ENCODE peak calls at places on chromosomes 1 and 21, in six cellular contexts. J is left ventricle myocardium inferior, C is kidney, A is bronchial epithelial cell, S is HCT116, U is OCI-LY7. L is an unnamed sample.

GRCh38 chr1:30109853-30110252 is 613.5 kb downstream of the MATN1 start:
- DNase-seq in A (no peak), S (no peak), J (no peak), U (no peak), C (peak), L (peak)

GRCh38 chr1:37032660-37033354 is 1.5 kb downstream of the GRIK3 start:
- DNase-seq in S (no peak), J (no peak), A (no peak), U (no peak), C (no peak), L (no peak)

GRCh38 chr1:208013210-208013609 is 102.3 kb upstream of the CD34 start:
- DNase-seq in U (no peak), A (no peak), S (no peak), C (no peak), J (no peak), L (no peak)

GRCh38 chr1:42453386-42453785 is 2.4 kb downstream of the ZMYND12 start:
- DNase-seq in U (no peak), A (no peak), C (no peak), J (no peak), S (no peak), L (no peak)

GRCh38 chr1:9767964-9768668 is 55.6 kb downstream of the CLSTN1 start:
- DNase-seq in S (peak), A (no peak), U (peak), J (no peak), C (no peak), L (no peak)

GRCh38 chr1:113871597-113872113 is at the start of gene PTPN22:
- DNase-seq in U (peak), C (no peak), A (peak), J (no peak), S (no peak), L (peak)

GRCh38 chr21:34701726-34702125 is 32.9 kb downstream of the CLIC6 start:
- DNase-seq in S (no peak), C (no peak), U (no peak), A (no peak), J (no peak), L (no peak)

GRCh38 chr1:93531193-93531592 is 83.3 kb downstream of the FNBP1L start:
- DNase-seq in A (no peak), S (no peak), J (no peak), C (no peak), U (no peak), L (no peak)

GRCh38 chr1:147741075-147741474 is 19.3 kb downstream of the GJA5 start:
- DNase-seq in S (no peak), U (no peak), C (no peak), J (peak), A (no peak), L (no peak)

GRCh38 chr1:33327587-33328325 is 6.9 kb upstream of the A3GALT2 start:
- DNase-seq in S (no peak), U (no peak), J (peak), C (peak), A (peak), L (peak)

GRCh38 chr1:219143735-219144134 is 29.9 kb upstream of the LYPLAL1 start:
- DNase-seq in U (no peak), A (peak), J (no peak), C (no peak), S (no peak), L (no peak)

GRCh38 chr1:18480315-18481189 is at the start of gene KLHDC7A:
- DNase-seq in A (peak), U (peak), S (no peak), J (no peak), C (peak), L (no peak)

GRCh38 chr1:11729155-11729497 is 6.8 kb upstream of the AGTRAP start:
- DNase-seq in S (no peak), J (no peak), A (no peak), C (no peak), U (no peak), L (no peak)

GRCh38 chr1:156096640-156097391 is 14.6 kb upstream of the MEX3A start:
- DNase-seq in S (peak), A (peak), C (peak), U (peak), J (peak), L (peak)

GRCh38 chr1:167246971-167247370 is 26.3 kb downstream of the POU2F1 start:
- DNase-seq in A (no peak), U (peak), S (no peak), C (no peak), J (no peak), L (no peak)

GRCh38 chr21:45768011-45768740 is 124.7 kb downstream of the PCBP3 start:
- DNase-seq in C (no peak), U (no peak), A (no peak), S (no peak), J (no peak), L (peak)

GRCh38 chr1:27566462-27567182 is 37.3 kb downstream of the AHDC1 start:
- DNase-seq in U (no peak), C (no peak), S (no peak), A (no peak), J (peak), L (no peak)

GRCh38 chr1:222009105-222009730 is 267.3 kb upstream of the DUSP10 start:
- DNase-seq in J (no peak), S (no peak), U (peak), A (peak), C (no peak), L (no peak)

GRCh38 chr1:230056098-230056497 is 10.9 kb upstream of the GALNT2 start:
- DNase-seq in U (no peak), J (no peak), S (no peak), C (no peak), A (no peak), L (no peak)

GRCh38 chr1:81833722-81834121 is 33.0 kb downstream of the ADGRL2 start:
- DNase-seq in A (peak), U (no peak), S (no peak), C (no peak), J (no peak), L (no peak)

GRCh38 chr1:245098924-245099323 is 55.9 kb upstream of the KIF26B start:
- DNase-seq in C (no peak), S (no peak), J (no peak), A (no peak), U (no peak), L (no peak)

GRCh38 chr21:45532826-45533730 is 9.2 kb downstream of the SLC19A1 start:
- DNase-seq in S (no peak), A (no peak), U (no peak), J (peak), C (peak), L (no peak)

GRCh38 chr1:89286549-89287181 is 14.0 kb upstream of the GBP5 start:
- DNase-seq in J (no peak), C (no peak), A (no peak), S (no peak), U (no peak), L (no peak)

GRCh38 chr1:167401260-167401873 is 117.0 kb downstream of the CD247 start:
- DNase-seq in S (peak), C (no peak), J (no peak), A (peak), U (peak), L (peak)

GRCh38 chr1:212980123-212980800 is 29.9 kb downstream of the VASH2 start:
- DNase-seq in S (no peak), C (no peak), A (peak), U (no peak), J (peak), L (peak)

GRCh38 chr1:30675761-30676160 is 47.6 kb downstream of the MATN1 start:
- DNase-seq in J (no peak), A (peak), S (no peak), U (no peak), C (no peak), L (no peak)

GRCh38 chr1:109691762-109692161 is 4.1 kb downstream of the GSTM1 start:
- DNase-seq in C (no peak), S (no peak), A (no peak), U (no peak), J (no peak), L (no peak)

GRCh38 chr1:181073638-181074037 is 14.9 kb upstream of the IER5 start:
- DNase-seq in S (no peak), A (peak), C (no peak), J (no peak), U (no peak), L (peak)

GRCh38 chr1:228219245-228219961 is 11.6 kb downstream of the OBSCN start:
- DNase-seq in U (no peak), J (no peak), A (no peak), S (no peak), C (no peak), L (no peak)

GRCh38 chr1:203769505-203770343 is 4.7 kb downstream of the LAX1 start:
- DNase-seq in S (no peak), J (peak), A (peak), U (no peak), C (peak), L (peak)

GRCh38 chr1:161196521-161197451 is 2.1 kb downstream of the ADAMTS4 start:
- DNase-seq in C (peak), U (no peak), S (no peak), J (peak), A (no peak), L (no peak)

GRCh38 chr1:26482921-26483320 is 10.7 kb downstream of the HMGN2 start:
- DNase-seq in A (peak), J (no peak), U (no peak), S (no peak), C (no peak), L (no peak)

GRCh38 chr21:41612674-41613250 is 104.8 kb upstream of the TMPRSS2 start:
- DNase-seq in S (no peak), A (peak), C (peak), U (peak), J (peak), L (peak)

GRCh38 chr1:57839067-57839466 is 415.2 kb upstream of the DAB1 start:
- DNase-seq in A (no peak), S (no peak), U (no peak), C (no peak), J (no peak), L (no peak)

GRCh38 chr1:43067856-43068751 is 104.0 kb downstream of the EBNA1BP2 start:
- DNase-seq in S (no peak), A (no peak), U (no peak), C (no peak), J (no peak), L (no peak)

GRCh38 chr1:209029737-209030136 is 553.8 kb upstream of the CAMK1G start:
- DNase-seq in U (no peak), C (no peak), S (no peak), J (no peak), A (no peak), L (no peak)

GRCh38 chr21:35677298-35677841 is 383.0 kb downstream of the SETD4 start:
- DNase-seq in J (no peak), C (no peak), U (no peak), A (no peak), S (no peak), L (no peak)

GRCh38 chr1:95572002-95572401 is 338.0 kb downstream of the RWDD3 start:
- DNase-seq in J (no peak), A (no peak), S (no peak), U (no peak), C (no peak), L (no peak)

GRCh38 chr1:156153362-156153761 is at the start of gene SEMA4A:
- DNase-seq in C (no peak), J (no peak), S (no peak), A (peak), U (no peak), L (no peak)

GRCh38 chr1:118999348-119000071 is 11.4 kb upstream of the TBX15 start:
- DNase-seq in A (no peak), S (no peak), J (no peak), C (no peak), U (no peak), L (no peak)

GRCh38 chr1:118998171-118998570 is 10.0 kb upstream of the TBX15 start:
- DNase-seq in S (no peak), A (no peak), U (no peak), J (no peak), C (no peak), L (no peak)

GRCh38 chr1:119003413-119004128 is 15.4 kb upstream of the TBX15 start:
- DNase-seq in A (no peak), U (no peak), J (no peak), C (no peak), S (no peak), L (no peak)

GRCh38 chr1:119001181-119002018 is 13.3 kb upstream of the TBX15 start:
- DNase-seq in J (no peak), C (no peak), A (peak), S (no peak), U (no peak), L (no peak)

DNA sequence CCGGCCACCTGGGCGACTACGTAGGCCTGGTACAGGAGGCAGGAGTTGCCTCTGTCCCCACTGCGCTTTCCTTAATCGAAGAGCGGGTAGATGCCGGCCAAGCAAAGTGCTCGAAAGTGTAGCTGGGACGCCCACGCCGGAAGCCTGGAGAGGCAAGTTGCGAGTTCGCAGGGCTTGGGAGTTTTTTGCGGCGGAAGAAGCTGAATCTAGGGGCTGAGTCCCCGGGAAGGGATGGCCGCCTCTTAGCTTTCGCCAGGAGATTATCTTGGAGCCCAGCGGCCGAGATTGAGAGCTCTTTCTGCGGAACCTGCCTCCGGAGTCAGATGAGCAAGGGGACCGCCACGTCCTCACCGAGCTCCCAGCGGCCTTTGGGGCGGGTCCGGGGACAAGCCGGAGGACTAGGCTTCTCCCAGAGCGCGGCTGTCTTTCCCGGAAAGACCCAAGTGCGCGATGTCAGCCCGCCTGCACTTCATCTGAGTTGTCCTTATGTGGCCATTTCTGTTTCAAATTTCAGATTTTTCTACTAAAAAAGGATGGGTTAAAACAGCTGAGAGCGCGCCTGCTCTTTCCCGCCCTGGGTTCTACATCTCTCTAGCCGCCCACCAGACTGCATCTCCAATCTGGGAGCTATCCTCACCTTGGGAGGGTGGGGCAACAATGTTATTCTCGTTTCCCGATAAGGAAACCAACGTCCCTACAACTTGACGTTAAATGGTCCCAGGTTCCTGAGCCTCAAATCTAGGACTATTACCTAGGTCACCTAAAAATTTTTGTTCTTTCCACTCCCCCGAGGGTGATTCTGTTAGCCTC is 12.4 kb upstream of the TBX15 start:
- DNase-seq in J (no peak), A (no peak), C (no peak), U (no peak), S (no peak), L (no peak)
- H3K4me3 ChIP-seq in J (peak), A (no peak), C (no peak), U (no peak), S (no peak), L (no peak)

DNA sequence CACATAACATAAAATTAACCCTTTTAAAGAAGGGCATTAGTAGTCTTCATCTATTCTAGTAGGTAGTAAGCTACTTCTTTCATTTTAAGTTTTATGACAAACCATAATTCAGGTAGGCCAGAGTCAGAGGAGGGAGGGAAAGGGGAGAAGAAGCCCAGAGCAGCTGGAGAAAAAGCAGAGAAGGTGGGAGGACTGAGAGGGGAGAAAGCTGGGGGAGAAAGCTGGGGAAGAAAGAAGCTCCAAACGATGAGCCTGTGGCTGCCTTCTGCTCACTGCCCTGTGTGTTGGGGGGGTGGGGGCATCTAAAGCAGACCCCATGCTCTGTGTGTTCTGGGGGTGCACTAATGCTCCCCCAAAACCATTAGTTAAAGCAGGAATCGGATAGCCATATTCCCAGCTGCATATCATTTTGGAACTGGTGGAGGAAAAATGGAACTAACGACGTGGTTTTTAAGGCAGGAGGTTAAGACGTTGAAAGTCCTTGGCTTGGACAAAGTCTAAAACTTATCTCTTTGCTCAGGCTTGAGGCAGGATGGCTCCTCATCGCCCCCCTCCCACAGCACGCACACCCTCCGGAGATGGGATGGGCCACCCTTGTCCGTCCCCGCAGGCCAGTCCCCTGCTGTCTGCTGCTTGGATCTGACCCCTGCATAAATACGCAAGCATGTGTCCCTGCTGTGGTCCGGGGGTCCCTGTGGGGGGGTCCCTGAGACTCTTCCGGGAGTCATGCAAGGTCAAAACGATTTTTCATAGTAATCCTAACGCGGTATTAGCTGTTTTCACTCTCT is 184.2 kb downstream of the DYRK1A start:
- DNase-seq in S (no peak), C (no peak), U (no peak), J (no peak), A (no peak), L (no peak)
- H3K4me3 ChIP-seq in S (no peak), C (no peak), U (no peak), J (peak), A (no peak), L (no peak)

DNA sequence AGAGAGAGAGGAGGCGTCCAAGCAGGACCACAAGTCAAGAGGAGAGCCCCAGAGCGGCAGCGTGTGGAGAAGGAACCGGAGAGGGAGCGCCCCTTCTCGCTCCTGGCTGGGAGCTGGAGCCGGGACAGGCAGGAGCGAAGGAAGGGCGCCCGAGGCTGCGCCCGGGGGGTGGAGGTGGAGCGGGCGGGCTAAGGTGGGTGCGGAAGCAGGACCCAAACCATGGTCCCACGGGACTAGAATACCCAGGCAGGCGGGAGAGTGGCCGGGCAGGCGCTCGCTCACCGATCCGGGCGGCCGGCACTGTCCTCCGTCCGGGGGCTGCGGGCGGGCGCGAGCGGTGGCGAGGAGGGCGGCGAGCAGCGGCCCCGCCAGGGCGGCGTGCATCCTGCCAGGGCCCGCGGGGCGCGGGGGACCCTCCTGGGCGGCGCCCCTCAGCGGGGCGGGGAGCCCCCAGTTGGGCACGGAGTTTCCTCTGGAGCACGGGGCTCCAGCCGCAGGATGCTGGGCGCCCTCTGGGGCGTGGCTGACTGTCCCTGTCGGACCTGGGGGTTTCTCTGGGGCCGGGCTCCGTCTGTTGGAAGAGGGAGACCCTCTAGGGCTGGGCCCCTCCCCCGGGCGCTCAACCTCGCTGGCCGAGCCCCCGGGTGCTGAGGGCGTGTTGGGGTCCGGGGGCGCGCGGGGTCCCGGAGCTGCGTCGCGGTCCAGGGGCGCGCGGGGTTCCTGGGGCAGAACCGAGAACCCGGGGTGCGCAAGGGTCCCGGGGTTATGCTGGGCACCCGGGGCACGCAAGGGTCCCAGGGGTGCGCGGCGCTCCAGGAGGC is 569 bp downstream of the TRABD2B start:
- DNase-seq in C (peak), S (no peak), U (no peak), J (no peak), A (no peak), L (no peak)
- H3K4me3 ChIP-seq in C (peak), S (no peak), U (no peak), J (peak), A (peak), L (peak)

DNA sequence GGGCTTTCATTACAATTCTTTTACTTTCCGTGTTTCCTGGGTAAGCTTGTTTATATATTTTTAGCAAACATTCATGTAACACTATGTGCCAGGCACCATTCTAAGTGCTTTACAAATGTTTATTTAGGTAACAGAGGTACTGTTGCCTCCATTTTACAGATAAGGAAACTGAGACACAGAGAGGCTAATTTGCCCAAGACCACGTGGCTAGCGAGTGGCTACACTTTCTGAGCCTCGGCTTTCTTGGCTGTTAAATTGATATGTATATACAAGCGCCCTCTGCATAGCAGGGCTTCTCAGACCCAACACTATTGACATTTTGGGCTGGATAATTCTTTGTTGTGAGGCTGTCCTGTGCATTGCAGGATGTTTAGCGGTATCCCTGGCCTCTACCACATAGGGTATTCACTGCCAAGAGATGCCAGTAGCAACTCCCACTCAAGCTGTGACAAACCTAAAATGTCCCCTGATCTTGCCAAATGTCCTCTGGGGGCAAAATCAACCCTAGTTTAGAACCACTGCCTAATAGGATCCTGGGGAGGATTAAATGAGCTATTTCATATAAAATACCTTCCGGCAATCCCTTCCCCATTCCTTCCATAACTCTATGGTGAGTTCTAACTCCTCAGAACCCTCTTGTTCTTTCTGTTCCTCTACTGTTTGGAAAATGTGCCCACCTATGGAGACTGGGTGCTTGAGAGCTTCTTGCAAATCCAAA is 17.2 kb upstream of the ID3 start:
- DNase-seq in U (peak), A (no peak), C (no peak), J (no peak), S (no peak), L (no peak)
- H3K4me3 ChIP-seq in U (peak), A (no peak), C (peak), J (peak), S (peak), L (no peak)

GRCh38 chr1:206918076-206918475 is 3.7 kb downstream of the FCMR start:
- DNase-seq in S (no peak), J (no peak), U (no peak), A (no peak), C (peak), L (no peak)
- H3K4me3 ChIP-seq in S (no peak), J (no peak), U (no peak), A (no peak), C (no peak), L (no peak)

L was measured in astrocyte of the cerebellum.